ENCODE peak calls at places on chromosomes 5 and 9, in six cellular contexts. One of them, this sample, is unnamed.
A peak's percentile ranks its signal among the peaks of the same experiment; 100 is the strongest.

GRCh38 chr9:137305788-137306545 is 3.9 kb upstream of the NRARP start:
- DNase-seq in WTC11: no peak
- DNase-seq in NCI-H82: no peak
- DNase-seq in Calu3: no peak
- DNase-seq in stimulated activated CD4-positive, alpha-beta T cell treated with anti-CD3 and anti-CD28 coated beads, Interleukin-2, amount 100 ng/mL, for 24 hours: no peak
- DNase-seq in iris pigment epithelial cell: no peak
- DNase-seq in this sample: no peak

GRCh38 chr5:91691592-91691991 is 308.5 kb upstream of the ARRDC3 start:
- DNase-seq in WTC11: no peak
- DNase-seq in NCI-H82: no peak
- DNase-seq in Calu3: no peak
- DNase-seq in stimulated activated CD4-positive, alpha-beta T cell treated with anti-CD3 and anti-CD28 coated beads, Interleukin-2, amount 100 ng/mL, for 24 hours: no peak
- DNase-seq in iris pigment epithelial cell: no peak
- DNase-seq in this sample: no peak

GRCh38 chr5:160159991-160160826 is 41.0 kb upstream of the PWWP2A start:
- DNase-seq in WTC11: peak; percentile 80
- DNase-seq in NCI-H82: no peak
- DNase-seq in Calu3: no peak
- DNase-seq in stimulated activated CD4-positive, alpha-beta T cell treated with anti-CD3 and anti-CD28 coated beads, Interleukin-2, amount 100 ng/mL, for 24 hours: no peak
- DNase-seq in iris pigment epithelial cell: no peak
- DNase-seq in this sample: peak; percentile 57

GRCh38 chr5:160369990-160370712 is at the start of gene C1QTNF2:
- DNase-seq in WTC11: peak; percentile 64
- DNase-seq in NCI-H82: no peak
- DNase-seq in Calu3: peak; percentile 32
- DNase-seq in stimulated activated CD4-positive, alpha-beta T cell treated with anti-CD3 and anti-CD28 coated beads, Interleukin-2, amount 100 ng/mL, for 24 hours: no peak
- DNase-seq in iris pigment epithelial cell: peak; percentile 64
- DNase-seq in this sample: peak; percentile 75

GRCh38 chr9:127438394-127438793 is 12.8 kb downstream of the RPL12 start:
- DNase-seq in WTC11: no peak
- DNase-seq in NCI-H82: no peak
- DNase-seq in Calu3: no peak
- DNase-seq in stimulated activated CD4-positive, alpha-beta T cell treated with anti-CD3 and anti-CD28 coated beads, Interleukin-2, amount 100 ng/mL, for 24 hours: no peak
- DNase-seq in iris pigment epithelial cell: no peak
- DNase-seq in this sample: no peak

GRCh38 chr5:72268753-72269410 is 51.2 kb downstream of the MRPS27 start:
- DNase-seq in WTC11: peak; percentile 67
- DNase-seq in NCI-H82: peak; percentile 49
- DNase-seq in Calu3: peak; percentile 71
- DNase-seq in stimulated activated CD4-positive, alpha-beta T cell treated with anti-CD3 and anti-CD28 coated beads, Interleukin-2, amount 100 ng/mL, for 24 hours: peak; percentile 59
- DNase-seq in iris pigment epithelial cell: peak; percentile 53
- DNase-seq in this sample: peak; percentile 56

GRCh38 chr5:142432369-142432863 is 107.6 kb upstream of the SPRY4 start:
- DNase-seq in WTC11: no peak
- DNase-seq in NCI-H82: no peak
- DNase-seq in Calu3: peak; percentile 28
- DNase-seq in stimulated activated CD4-positive, alpha-beta T cell treated with anti-CD3 and anti-CD28 coated beads, Interleukin-2, amount 100 ng/mL, for 24 hours: peak; percentile 42
- DNase-seq in iris pigment epithelial cell: no peak
- DNase-seq in this sample: no peak

GRCh38 chr5:132272341-132273210 is 15.1 kb downstream of the PDLIM4 start:
- DNase-seq in WTC11: peak; percentile 89
- DNase-seq in NCI-H82: peak; percentile 71
- DNase-seq in Calu3: peak; percentile 86
- DNase-seq in stimulated activated CD4-positive, alpha-beta T cell treated with anti-CD3 and anti-CD28 coated beads, Interleukin-2, amount 100 ng/mL, for 24 hours: peak; percentile 83
- DNase-seq in iris pigment epithelial cell: no peak
- DNase-seq in this sample: peak; percentile 84

GRCh38 chr5:138132543-138132942 is 6.7 kb downstream of the NME5 start:
- DNase-seq in WTC11: no peak
- DNase-seq in NCI-H82: no peak
- DNase-seq in Calu3: no peak
- DNase-seq in stimulated activated CD4-positive, alpha-beta T cell treated with anti-CD3 and anti-CD28 coated beads, Interleukin-2, amount 100 ng/mL, for 24 hours: no peak
- DNase-seq in iris pigment epithelial cell: no peak
- DNase-seq in this sample: no peak

GRCh38 chr5:35483797-35484196 is 133.9 kb upstream of the SPEF2 start:
- DNase-seq in WTC11: no peak
- DNase-seq in NCI-H82: no peak
- DNase-seq in Calu3: no peak
- DNase-seq in stimulated activated CD4-positive, alpha-beta T cell treated with anti-CD3 and anti-CD28 coated beads, Interleukin-2, amount 100 ng/mL, for 24 hours: no peak
- DNase-seq in iris pigment epithelial cell: no peak
- DNase-seq in this sample: no peak

GRCh38 chr5:84985148-84985547 is 600.5 kb upstream of the EDIL3 start:
- DNase-seq in WTC11: no peak
- DNase-seq in NCI-H82: no peak
- DNase-seq in Calu3: no peak
- DNase-seq in stimulated activated CD4-positive, alpha-beta T cell treated with anti-CD3 and anti-CD28 coated beads, Interleukin-2, amount 100 ng/mL, for 24 hours: no peak
- DNase-seq in iris pigment epithelial cell: no peak
- DNase-seq in this sample: no peak

GRCh38 chr5:51960617-51961115 is 577.4 kb downstream of the ISL1 start:
- DNase-seq in WTC11: no peak
- DNase-seq in NCI-H82: peak; percentile 41
- DNase-seq in Calu3: no peak
- DNase-seq in stimulated activated CD4-positive, alpha-beta T cell treated with anti-CD3 and anti-CD28 coated beads, Interleukin-2, amount 100 ng/mL, for 24 hours: no peak
- DNase-seq in iris pigment epithelial cell: no peak
- DNase-seq in this sample: no peak

GRCh38 chr5:10507575-10508024 is 56.3 kb upstream of the ANKRD33B start:
- DNase-seq in WTC11: no peak
- DNase-seq in NCI-H82: peak; percentile 94
- DNase-seq in Calu3: no peak
- DNase-seq in stimulated activated CD4-positive, alpha-beta T cell treated with anti-CD3 and anti-CD28 coated beads, Interleukin-2, amount 100 ng/mL, for 24 hours: no peak
- DNase-seq in iris pigment epithelial cell: peak; percentile 62
- DNase-seq in this sample: no peak

GRCh38 chr9:35908484-35909125 is 685 bp upstream of the SPAAR start:
- DNase-seq in WTC11: no peak
- DNase-seq in NCI-H82: peak; percentile 34
- DNase-seq in Calu3: no peak
- DNase-seq in stimulated activated CD4-positive, alpha-beta T cell treated with anti-CD3 and anti-CD28 coated beads, Interleukin-2, amount 100 ng/mL, for 24 hours: no peak
- DNase-seq in iris pigment epithelial cell: no peak
- DNase-seq in this sample: no peak

GRCh38 chr5:43900974-43901373 is 298.0 kb downstream of the NNT start:
- DNase-seq in WTC11: no peak
- DNase-seq in NCI-H82: no peak
- DNase-seq in Calu3: no peak
- DNase-seq in stimulated activated CD4-positive, alpha-beta T cell treated with anti-CD3 and anti-CD28 coated beads, Interleukin-2, amount 100 ng/mL, for 24 hours: no peak
- DNase-seq in iris pigment epithelial cell: no peak
- DNase-seq in this sample: no peak

GRCh38 chr9:90343360-90343759 is 299.3 kb downstream of the DIRAS2 start:
- DNase-seq in WTC11: no peak
- DNase-seq in NCI-H82: peak; percentile 92
- DNase-seq in Calu3: no peak
- DNase-seq in stimulated activated CD4-positive, alpha-beta T cell treated with anti-CD3 and anti-CD28 coated beads, Interleukin-2, amount 100 ng/mL, for 24 hours: no peak
- DNase-seq in iris pigment epithelial cell: no peak
- DNase-seq in this sample: no peak

GRCh38 chr5:150206076-150206779 is 16.4 kb downstream of the SLC6A7 start:
- DNase-seq in WTC11: no peak
- DNase-seq in NCI-H82: no peak
- DNase-seq in Calu3: no peak
- DNase-seq in stimulated activated CD4-positive, alpha-beta T cell treated with anti-CD3 and anti-CD28 coated beads, Interleukin-2, amount 100 ng/mL, for 24 hours: no peak
- DNase-seq in iris pigment epithelial cell: no peak
- DNase-seq in this sample: no peak

GRCh38 chr9:114370251-114370984 is 17.4 kb downstream of the AKNA start:
- DNase-seq in WTC11: peak; percentile 48
- DNase-seq in NCI-H82: peak; percentile 100
- DNase-seq in Calu3: no peak
- DNase-seq in stimulated activated CD4-positive, alpha-beta T cell treated with anti-CD3 and anti-CD28 coated beads, Interleukin-2, amount 100 ng/mL, for 24 hours: no peak
- DNase-seq in iris pigment epithelial cell: no peak
- DNase-seq in this sample: no peak

GRCh38 chr9:131875828-131876485 is 136.1 kb upstream of the RAPGEF1 start:
- DNase-seq in WTC11: no peak
- DNase-seq in NCI-H82: no peak
- DNase-seq in Calu3: no peak
- DNase-seq in stimulated activated CD4-positive, alpha-beta T cell treated with anti-CD3 and anti-CD28 coated beads, Interleukin-2, amount 100 ng/mL, for 24 hours: no peak
- DNase-seq in iris pigment epithelial cell: peak; percentile 11
- DNase-seq in this sample: no peak

GRCh38 chr5:122073023-122073422 is 5.0 kb downstream of the LOX start:
- DNase-seq in WTC11: no peak
- DNase-seq in NCI-H82: no peak
- DNase-seq in Calu3: no peak
- DNase-seq in stimulated activated CD4-positive, alpha-beta T cell treated with anti-CD3 and anti-CD28 coated beads, Interleukin-2, amount 100 ng/mL, for 24 hours: no peak
- DNase-seq in iris pigment epithelial cell: no peak
- DNase-seq in this sample: no peak

GRCh38 chr9:14769235-14769580 is 46.7 kb upstream of the CER1 start:
- DNase-seq in WTC11: peak; percentile 18
- DNase-seq in NCI-H82: peak; percentile 83
- DNase-seq in Calu3: peak; percentile 11
- DNase-seq in stimulated activated CD4-positive, alpha-beta T cell treated with anti-CD3 and anti-CD28 coated beads, Interleukin-2, amount 100 ng/mL, for 24 hours: no peak
- DNase-seq in iris pigment epithelial cell: peak; percentile 8
- DNase-seq in this sample: no peak

GRCh38 chr5:135116146-135116545 is 82.1 kb upstream of the PITX1 start:
- DNase-seq in WTC11: no peak
- DNase-seq in NCI-H82: no peak
- DNase-seq in Calu3: no peak
- DNase-seq in stimulated activated CD4-positive, alpha-beta T cell treated with anti-CD3 and anti-CD28 coated beads, Interleukin-2, amount 100 ng/mL, for 24 hours: no peak
- DNase-seq in iris pigment epithelial cell: no peak
- DNase-seq in this sample: no peak

GRCh38 chr5:179558912-179559279 is 8.5 kb downstream of the RUFY1 start:
- DNase-seq in WTC11: peak; percentile 75
- DNase-seq in NCI-H82: peak; percentile 62
- DNase-seq in Calu3: peak; percentile 58
- DNase-seq in stimulated activated CD4-positive, alpha-beta T cell treated with anti-CD3 and anti-CD28 coated beads, Interleukin-2, amount 100 ng/mL, for 24 hours: no peak
- DNase-seq in iris pigment epithelial cell: peak; percentile 52
- DNase-seq in this sample: peak; percentile 65

GRCh38 chr9:13351768-13352386 is 72.4 kb upstream of the MPDZ start:
- DNase-seq in WTC11: no peak
- DNase-seq in NCI-H82: peak; percentile 61
- DNase-seq in Calu3: no peak
- DNase-seq in stimulated activated CD4-positive, alpha-beta T cell treated with anti-CD3 and anti-CD28 coated beads, Interleukin-2, amount 100 ng/mL, for 24 hours: no peak
- DNase-seq in iris pigment epithelial cell: peak; percentile 71
- DNase-seq in this sample: no peak

GRCh38 chr5:103272377-103272776 is 13.8 kb downstream of the MACIR start:
- DNase-seq in WTC11: no peak
- DNase-seq in NCI-H82: no peak
- DNase-seq in Calu3: no peak
- DNase-seq in stimulated activated CD4-positive, alpha-beta T cell treated with anti-CD3 and anti-CD28 coated beads, Interleukin-2, amount 100 ng/mL, for 24 hours: no peak
- DNase-seq in iris pigment epithelial cell: peak; percentile 56
- DNase-seq in this sample: no peak

GRCh38 chr5:51652980-51653379 is 269.7 kb downstream of the ISL1 start:
- DNase-seq in WTC11: no peak
- DNase-seq in NCI-H82: no peak
- DNase-seq in Calu3: peak; percentile 28
- DNase-seq in stimulated activated CD4-positive, alpha-beta T cell treated with anti-CD3 and anti-CD28 coated beads, Interleukin-2, amount 100 ng/mL, for 24 hours: no peak
- DNase-seq in iris pigment epithelial cell: no peak
- DNase-seq in this sample: no peak

GRCh38 chr5:172336666-172337310 is 53.2 kb upstream of the UBTD2 start:
- DNase-seq in WTC11: no peak
- DNase-seq in NCI-H82: peak; percentile 81
- DNase-seq in Calu3: no peak
- DNase-seq in stimulated activated CD4-positive, alpha-beta T cell treated with anti-CD3 and anti-CD28 coated beads, Interleukin-2, amount 100 ng/mL, for 24 hours: no peak
- DNase-seq in iris pigment epithelial cell: no peak
- DNase-seq in this sample: no peak

GRCh38 chr5:111735829-111736228 is 21.2 kb downstream of the NREP start:
- DNase-seq in WTC11: peak; percentile 53
- DNase-seq in NCI-H82: peak; percentile 63
- DNase-seq in Calu3: no peak
- DNase-seq in stimulated activated CD4-positive, alpha-beta T cell treated with anti-CD3 and anti-CD28 coated beads, Interleukin-2, amount 100 ng/mL, for 24 hours: peak; percentile 29
- DNase-seq in iris pigment epithelial cell: peak; percentile 98
- DNase-seq in this sample: no peak

GRCh38 chr5:126868961-126869451 is 92.1 kb downstream of the LMNB1 start:
- DNase-seq in WTC11: peak; percentile 66
- DNase-seq in NCI-H82: no peak
- DNase-seq in Calu3: no peak
- DNase-seq in stimulated activated CD4-positive, alpha-beta T cell treated with anti-CD3 and anti-CD28 coated beads, Interleukin-2, amount 100 ng/mL, for 24 hours: peak; percentile 32
- DNase-seq in iris pigment epithelial cell: peak; percentile 52
- DNase-seq in this sample: peak; percentile 61

GRCh38 chr9:82410306-82410705 is 421.7 kb downstream of the SPATA31D1 start:
- DNase-seq in WTC11: no peak
- DNase-seq in NCI-H82: no peak
- DNase-seq in Calu3: peak; percentile 1
- DNase-seq in stimulated activated CD4-positive, alpha-beta T cell treated with anti-CD3 and anti-CD28 coated beads, Interleukin-2, amount 100 ng/mL, for 24 hours: no peak
- DNase-seq in iris pigment epithelial cell: peak; percentile 62
- DNase-seq in this sample: no peak

GRCh38 chr9:136545065-136545965 is 533 bp downstream of the NOTCH1 start:
- DNase-seq in WTC11: no peak
- DNase-seq in NCI-H82: no peak
- DNase-seq in Calu3: peak; percentile 18
- DNase-seq in stimulated activated CD4-positive, alpha-beta T cell treated with anti-CD3 and anti-CD28 coated beads, Interleukin-2, amount 100 ng/mL, for 24 hours: peak; percentile 74
- DNase-seq in iris pigment epithelial cell: peak; percentile 36
- DNase-seq in this sample: no peak

GRCh38 chr5:150122158-150122510 is 33.5 kb downstream of the PDGFRB start:
- DNase-seq in WTC11: peak; percentile 65
- DNase-seq in NCI-H82: no peak
- DNase-seq in Calu3: peak; percentile 62
- DNase-seq in stimulated activated CD4-positive, alpha-beta T cell treated with anti-CD3 and anti-CD28 coated beads, Interleukin-2, amount 100 ng/mL, for 24 hours: no peak
- DNase-seq in iris pigment epithelial cell: no peak
- DNase-seq in this sample: no peak

GRCh38 chr9:127763918-127764384 is 14.5 kb downstream of the SH2D3C start:
- DNase-seq in WTC11: peak; percentile 78
- DNase-seq in NCI-H82: peak; percentile 43
- DNase-seq in Calu3: peak; percentile 35
- DNase-seq in stimulated activated CD4-positive, alpha-beta T cell treated with anti-CD3 and anti-CD28 coated beads, Interleukin-2, amount 100 ng/mL, for 24 hours: no peak
- DNase-seq in iris pigment epithelial cell: no peak
- DNase-seq in this sample: no peak

GRCh38 chr5:27158775-27159174 is 120.4 kb upstream of the CDH9 start:
- DNase-seq in WTC11: no peak
- DNase-seq in NCI-H82: no peak
- DNase-seq in Calu3: no peak
- DNase-seq in stimulated activated CD4-positive, alpha-beta T cell treated with anti-CD3 and anti-CD28 coated beads, Interleukin-2, amount 100 ng/mL, for 24 hours: no peak
- DNase-seq in iris pigment epithelial cell: peak; percentile 30
- DNase-seq in this sample: no peak

GRCh38 chr9:106310782-106311181 is 552.2 kb upstream of the ZNF462 start:
- DNase-seq in WTC11: no peak
- DNase-seq in NCI-H82: no peak
- DNase-seq in Calu3: no peak
- DNase-seq in stimulated activated CD4-positive, alpha-beta T cell treated with anti-CD3 and anti-CD28 coated beads, Interleukin-2, amount 100 ng/mL, for 24 hours: no peak
- DNase-seq in iris pigment epithelial cell: no peak
- DNase-seq in this sample: no peak

GRCh38 chr9:4750021-4750673 is 9.1 kb upstream of the AK3 start:
- DNase-seq in WTC11: no peak
- DNase-seq in NCI-H82: peak; percentile 57
- DNase-seq in Calu3: no peak
- DNase-seq in stimulated activated CD4-positive, alpha-beta T cell treated with anti-CD3 and anti-CD28 coated beads, Interleukin-2, amount 100 ng/mL, for 24 hours: no peak
- DNase-seq in iris pigment epithelial cell: peak; percentile 47
- DNase-seq in this sample: no peak

GRCh38 chr5:135508496-135509005 is 27.2 kb downstream of the NEUROG1 start:
- DNase-seq in WTC11: peak; percentile 40
- DNase-seq in NCI-H82: peak; percentile 37
- DNase-seq in Calu3: no peak
- DNase-seq in stimulated activated CD4-positive, alpha-beta T cell treated with anti-CD3 and anti-CD28 coated beads, Interleukin-2, amount 100 ng/mL, for 24 hours: no peak
- DNase-seq in iris pigment epithelial cell: no peak
- DNase-seq in this sample: no peak

GRCh38 chr5:130183115-130183514 is 278.9 kb downstream of the CHSY3 start:
- DNase-seq in WTC11: no peak
- DNase-seq in NCI-H82: no peak
- DNase-seq in Calu3: no peak
- DNase-seq in stimulated activated CD4-positive, alpha-beta T cell treated with anti-CD3 and anti-CD28 coated beads, Interleukin-2, amount 100 ng/mL, for 24 hours: no peak
- DNase-seq in iris pigment epithelial cell: no peak
- DNase-seq in this sample: no peak

GRCh38 chr9:81193362-81194339 is 495.7 kb downstream of the TLE1 start:
- DNase-seq in WTC11: no peak
- DNase-seq in NCI-H82: no peak
- DNase-seq in Calu3: no peak
- DNase-seq in stimulated activated CD4-positive, alpha-beta T cell treated with anti-CD3 and anti-CD28 coated beads, Interleukin-2, amount 100 ng/mL, for 24 hours: no peak
- DNase-seq in iris pigment epithelial cell: no peak
- DNase-seq in this sample: no peak

GRCh38 chr5:166625210-166625865 is 1666.1 kb upstream of the WWC1 start:
- DNase-seq in WTC11: no peak
- DNase-seq in NCI-H82: no peak
- DNase-seq in Calu3: no peak
- DNase-seq in stimulated activated CD4-positive, alpha-beta T cell treated with anti-CD3 and anti-CD28 coated beads, Interleukin-2, amount 100 ng/mL, for 24 hours: no peak
- DNase-seq in iris pigment epithelial cell: peak; percentile 81
- DNase-seq in this sample: no peak

This sample was measured in ecto neural progenitor cell.